ENCODE peak calls at places on chromosomes 6 and 20, in six cellular contexts. One of them, this sample, is unnamed.

GRCh38 chr6:121838842-121839241 is 403.4 kb downstream of the GJA1 start:
- DNase-seq in GM18507: no peak
- DNase-seq in nucleus accumbens: no peak
- DNase-seq in A172: peak
- DNase-seq in activated T-cell treated with anti-CD3 and anti-CD28 coated beads for 1 hour: no peak
- DNase-seq in effector memory CD8-positive, alpha-beta T cell: no peak
- DNase-seq in this sample: no peak

GRCh38 chr6:168877821-168878282 is 375.8 kb downstream of the THBS2 start:
- DNase-seq in activated T-cell treated with anti-CD3 and anti-CD28 coated beads for 1 hour: no peak
- DNase-seq in A172: peak
- DNase-seq in GM18507: no peak
- DNase-seq in nucleus accumbens: no peak
- DNase-seq in effector memory CD8-positive, alpha-beta T cell: no peak
- DNase-seq in this sample: peak

GRCh38 chr20:64188682-64189529 is 24.7 kb downstream of the MYT1 start:
- DNase-seq in nucleus accumbens: no peak
- DNase-seq in effector memory CD8-positive, alpha-beta T cell: no peak
- DNase-seq in activated T-cell treated with anti-CD3 and anti-CD28 coated beads for 1 hour: no peak
- DNase-seq in GM18507: no peak
- DNase-seq in A172: peak
- DNase-seq in this sample: peak

GRCh38 chr20:24912397-24913075 is 36.5 kb upstream of the CST7 start:
- DNase-seq in GM18507: no peak
- DNase-seq in effector memory CD8-positive, alpha-beta T cell: no peak
- DNase-seq in A172: no peak
- DNase-seq in activated T-cell treated with anti-CD3 and anti-CD28 coated beads for 1 hour: no peak
- DNase-seq in nucleus accumbens: no peak
- DNase-seq in this sample: no peak

GRCh38 chr6:160730911-160731310 is 28.9 kb downstream of the PLG start:
- DNase-seq in nucleus accumbens: no peak
- DNase-seq in effector memory CD8-positive, alpha-beta T cell: no peak
- DNase-seq in A172: no peak
- DNase-seq in activated T-cell treated with anti-CD3 and anti-CD28 coated beads for 1 hour: no peak
- DNase-seq in GM18507: no peak
- DNase-seq in this sample: no peak

GRCh38 chr6:53616450-53617357 is 48.9 kb downstream of the KLHL31 start:
- DNase-seq in effector memory CD8-positive, alpha-beta T cell: no peak
- DNase-seq in activated T-cell treated with anti-CD3 and anti-CD28 coated beads for 1 hour: no peak
- DNase-seq in nucleus accumbens: no peak
- DNase-seq in GM18507: no peak
- DNase-seq in A172: no peak
- DNase-seq in this sample: no peak

GRCh38 chr20:43825635-43826034 is 89.0 kb upstream of the TOX2 start:
- DNase-seq in effector memory CD8-positive, alpha-beta T cell: no peak
- DNase-seq in activated T-cell treated with anti-CD3 and anti-CD28 coated beads for 1 hour: no peak
- DNase-seq in GM18507: no peak
- DNase-seq in A172: no peak
- DNase-seq in nucleus accumbens: no peak
- DNase-seq in this sample: no peak

GRCh38 chr6:170142559-170142958 is 148.3 kb downstream of the DLL1 start:
- DNase-seq in A172: no peak
- DNase-seq in activated T-cell treated with anti-CD3 and anti-CD28 coated beads for 1 hour: no peak
- DNase-seq in effector memory CD8-positive, alpha-beta T cell: no peak
- DNase-seq in GM18507: no peak
- DNase-seq in nucleus accumbens: no peak
- DNase-seq in this sample: no peak

GRCh38 chr6:10414766-10415592 is at the start of gene TFAP2A:
- DNase-seq in effector memory CD8-positive, alpha-beta T cell: no peak
- DNase-seq in activated T-cell treated with anti-CD3 and anti-CD28 coated beads for 1 hour: no peak
- DNase-seq in A172: peak
- DNase-seq in nucleus accumbens: no peak
- DNase-seq in GM18507: no peak
- DNase-seq in this sample: no peak

GRCh38 chr6:51559059-51559458 is 528.4 kb downstream of the PKHD1 start:
- DNase-seq in activated T-cell treated with anti-CD3 and anti-CD28 coated beads for 1 hour: no peak
- DNase-seq in nucleus accumbens: no peak
- DNase-seq in A172: no peak
- DNase-seq in effector memory CD8-positive, alpha-beta T cell: no peak
- DNase-seq in GM18507: no peak
- DNase-seq in this sample: no peak

GRCh38 chr6:163753430-163753829 is 338.9 kb downstream of the QKI start:
- DNase-seq in A172: no peak
- DNase-seq in nucleus accumbens: no peak
- DNase-seq in effector memory CD8-positive, alpha-beta T cell: no peak
- DNase-seq in activated T-cell treated with anti-CD3 and anti-CD28 coated beads for 1 hour: no peak
- DNase-seq in GM18507: no peak
- DNase-seq in this sample: no peak

GRCh38 chr6:13767121-13767794 is 47.1 kb downstream of the MCUR1 start:
- DNase-seq in A172: peak
- DNase-seq in nucleus accumbens: peak
- DNase-seq in effector memory CD8-positive, alpha-beta T cell: peak
- DNase-seq in activated T-cell treated with anti-CD3 and anti-CD28 coated beads for 1 hour: peak
- DNase-seq in GM18507: no peak
- DNase-seq in this sample: peak

GRCh38 chr6:111809264-111809663 is 64.0 kb downstream of the FYN start:
- DNase-seq in A172: no peak
- DNase-seq in activated T-cell treated with anti-CD3 and anti-CD28 coated beads for 1 hour: no peak
- DNase-seq in GM18507: no peak
- DNase-seq in nucleus accumbens: no peak
- DNase-seq in effector memory CD8-positive, alpha-beta T cell: no peak
- DNase-seq in this sample: no peak

GRCh38 chr20:44212792-44213191 is 2.2 kb upstream of the OSER1 start:
- DNase-seq in A172: peak
- DNase-seq in GM18507: no peak
- DNase-seq in activated T-cell treated with anti-CD3 and anti-CD28 coated beads for 1 hour: no peak
- DNase-seq in effector memory CD8-positive, alpha-beta T cell: no peak
- DNase-seq in nucleus accumbens: no peak
- DNase-seq in this sample: no peak

GRCh38 chr6:39273394-39273793 is 40.8 kb downstream of the KCNK17 start:
- DNase-seq in effector memory CD8-positive, alpha-beta T cell: no peak
- DNase-seq in activated T-cell treated with anti-CD3 and anti-CD28 coated beads for 1 hour: no peak
- DNase-seq in nucleus accumbens: no peak
- DNase-seq in GM18507: no peak
- DNase-seq in A172: no peak
- DNase-seq in this sample: no peak

GRCh38 chr6:6314601-6315000 is 5.9 kb downstream of the F13A1 start:
- DNase-seq in activated T-cell treated with anti-CD3 and anti-CD28 coated beads for 1 hour: no peak
- DNase-seq in GM18507: no peak
- DNase-seq in effector memory CD8-positive, alpha-beta T cell: no peak
- DNase-seq in A172: no peak
- DNase-seq in nucleus accumbens: no peak
- DNase-seq in this sample: no peak

GRCh38 chr20:59032713-59033059 is 551 bp upstream of the ATP5F1E start:
- DNase-seq in activated T-cell treated with anti-CD3 and anti-CD28 coated beads for 1 hour: no peak
- DNase-seq in A172: peak
- DNase-seq in effector memory CD8-positive, alpha-beta T cell: no peak
- DNase-seq in GM18507: no peak
- DNase-seq in nucleus accumbens: no peak
- DNase-seq in this sample: no peak

GRCh38 chr6:33192105-33192646 is at the start of gene COL11A2:
- DNase-seq in nucleus accumbens: no peak
- DNase-seq in GM18507: no peak
- DNase-seq in activated T-cell treated with anti-CD3 and anti-CD28 coated beads for 1 hour: no peak
- DNase-seq in effector memory CD8-positive, alpha-beta T cell: no peak
- DNase-seq in A172: no peak
- DNase-seq in this sample: no peak

GRCh38 chr6:104589940-104590339 is 269.8 kb downstream of the HACE1 start:
- DNase-seq in A172: no peak
- DNase-seq in activated T-cell treated with anti-CD3 and anti-CD28 coated beads for 1 hour: no peak
- DNase-seq in GM18507: no peak
- DNase-seq in effector memory CD8-positive, alpha-beta T cell: no peak
- DNase-seq in nucleus accumbens: no peak
- DNase-seq in this sample: no peak

This sample was measured in globus pallidus.